ENCODE peak calls at places on chromosomes 2 and 18, in four cellular contexts. D is WTC11, B is K562, N is GM12878. S is an unnamed sample.

GRCh38 chr18:77084757-77085035 is 47.9 kb downstream of the MBP start:
- DNase-seq in B (no peak), N (no peak), D (no peak), S (no peak)

GRCh38 chr2:207167129-207167923 is 1.6 kb upstream of the KLF7 start:
- DNase-seq in B (no peak), D (no peak), N (no peak), S (no peak)

GRCh38 chr2:229445013-229445412 is 173.9 kb upstream of the PID1 start:
- DNase-seq in N (no peak), B (no peak), D (no peak), S (no peak)

GRCh38 chr2:239044336-239044735 is 196.5 kb downstream of the TWIST2 start:
- DNase-seq in N (no peak), D (no peak), B (no peak), S (no peak)

GRCh38 chr2:191632426-191632825 is 45.5 kb upstream of the NABP1 start:
- DNase-seq in D (no peak), B (no peak), N (no peak), S (no peak)

GRCh38 chr2:221553333-221553732 is 18.8 kb downstream of the EPHA4 start:
- DNase-seq in N (no peak), D (no peak), B (no peak), S (no peak)

GRCh38 chr2:152648336-152648735 is 68.9 kb downstream of the PRPF40A start:
- DNase-seq in N (no peak), D (no peak), B (no peak), S (no peak)

GRCh38 chr2:240582781-240583180 is 3.8 kb upstream of the CAPN10 start:
- DNase-seq in B (no peak), N (no peak), D (no peak), S (no peak)

GRCh38 chr2:197885587-197885986 is 81.2 kb downstream of the PLCL1 start:
- DNase-seq in N (no peak), B (no peak), D (no peak), S (no peak)

GRCh38 chr2:1651131-1652066 is 92.9 kb downstream of the PXDN start:
- DNase-seq in D (no peak), B (no peak), N (no peak), S (no peak)

GRCh38 chr2:207296265-207296948 is 130.7 kb upstream of the KLF7 start:
- DNase-seq in N (no peak), D (no peak), B (no peak), S (no peak)

GRCh38 chr18:48073231-48073930 is 142.9 kb upstream of the SMAD2 start:
- DNase-seq in N (no peak), B (no peak), D (no peak), S (peak; percentile 87)

GRCh38 chr2:231926180-231926741 is at the start of gene NPPC:
- DNase-seq in N (no peak), B (peak; percentile 67), D (peak; percentile 76), S (peak; percentile 93)

GRCh38 chr18:35042389-35043066 is 1.3 kb downstream of the MAPRE2 start:
- DNase-seq in D (no peak), N (no peak), B (peak; percentile 34), S (no peak)

GRCh38 chr2:102391530-102391929 is 31.4 kb upstream of the IL18RAP start:
- DNase-seq in N (peak; percentile 52), D (no peak), B (no peak), S (no peak)

GRCh38 chr2:152646775-152647174 is 70.5 kb downstream of the PRPF40A start:
- DNase-seq in B (no peak), D (no peak), N (no peak), S (no peak)

GRCh38 chr2:9768388-9768787 is 74.9 kb upstream of the TAF1B start:
- DNase-seq in N (no peak), D (peak; percentile 78), B (peak; percentile 57), S (no peak)

GRCh38 chr2:55231546-55232083 is 478 bp downstream of the CLHC1 start:
- DNase-seq in B (peak; percentile 46), N (no peak), D (no peak), S (no peak)
- TF ChIP-seq USF1 in B (no peak), N (no peak), D (no peak), S (no peak)

GRCh38 chr2:19073522-19073921 is 284.9 kb downstream of the OSR1 start:
- DNase-seq in N (no peak), B (no peak), D (peak; percentile 53), S (no peak)
- TF ChIP-seq USF1 in N (no peak), B (no peak), D (no peak), S (no peak)

GRCh38 chr18:25016666-25017065 is 335.3 kb downstream of the ZNF521 start:
- DNase-seq in B (no peak), N (no peak), D (peak; percentile 47), S (no peak)
- TF ChIP-seq USF1 in B (no peak), N (no peak), D (no peak), S (no peak)

GRCh38 chr2:37934591-37935513 is 9.8 kb downstream of the RMDN2 start:
- DNase-seq in N (peak; percentile 41), D (no peak), B (no peak), S (no peak)
- TF ChIP-seq USF1 in N (no peak), D (no peak), B (no peak), S (no peak)

GRCh38 chr18:45760443-45761036 is 36.6 kb downstream of the SLC14A1 start:
- DNase-seq in D (no peak), B (no peak), N (no peak), S (no peak)

GRCh38 chr18:45765740-45766139 is 41.8 kb downstream of the SLC14A1 start:
- DNase-seq in D (no peak), N (no peak), B (no peak), S (no peak)

GRCh38 chr18:45761512-45762114 is 37.6 kb downstream of the SLC14A1 start:
- DNase-seq in N (no peak), B (no peak), D (no peak), S (no peak)

GRCh38 chr18:45764000-45764686 is 40.2 kb downstream of the SLC14A1 start:
- DNase-seq in N (no peak), D (no peak), B (no peak), S (no peak)
- TF ChIP-seq USF1 in N (no peak), D (no peak), B (no peak), S (no peak)

DNA sequence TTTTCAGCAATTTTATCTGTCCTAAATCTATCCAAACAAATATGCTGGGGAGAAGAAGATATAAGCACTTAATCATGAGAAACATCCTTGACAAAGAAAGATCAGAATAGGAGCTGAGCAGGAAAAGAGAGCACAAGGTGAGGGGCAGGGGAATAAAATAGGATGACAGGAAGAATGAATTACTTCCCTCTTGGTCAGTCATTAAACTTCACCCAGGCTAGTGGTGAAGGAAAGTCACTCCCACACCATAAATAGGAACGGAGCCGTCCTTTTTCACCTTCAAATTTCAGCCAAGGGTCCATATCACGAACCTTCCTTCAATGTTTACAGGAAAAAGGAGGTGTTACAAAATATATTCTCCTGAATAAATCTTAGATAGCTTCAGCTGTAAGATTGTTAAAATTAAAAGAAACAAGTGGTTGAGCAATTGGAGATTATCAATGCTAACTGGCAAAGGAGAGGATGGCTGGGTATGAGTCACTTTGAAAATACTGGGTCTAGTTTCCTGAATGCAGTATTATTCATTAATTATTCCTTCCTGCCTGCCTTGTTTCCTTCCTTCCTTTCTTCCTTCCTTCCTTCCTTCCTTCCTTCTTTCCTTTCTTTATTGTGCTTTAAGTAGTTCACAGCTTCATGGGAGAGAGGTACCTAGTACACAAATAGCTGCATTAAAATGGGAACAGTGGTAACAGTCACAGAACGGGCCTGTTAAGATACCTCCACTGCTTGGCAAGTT is 292.3 kb upstream of the ID2 start:
- DNase-seq in N (no peak), B (no peak), D (no peak), S (no peak)
- TF ChIP-seq USF1 in N (no peak), B (no peak), D (no peak), S (no peak)

DNA sequence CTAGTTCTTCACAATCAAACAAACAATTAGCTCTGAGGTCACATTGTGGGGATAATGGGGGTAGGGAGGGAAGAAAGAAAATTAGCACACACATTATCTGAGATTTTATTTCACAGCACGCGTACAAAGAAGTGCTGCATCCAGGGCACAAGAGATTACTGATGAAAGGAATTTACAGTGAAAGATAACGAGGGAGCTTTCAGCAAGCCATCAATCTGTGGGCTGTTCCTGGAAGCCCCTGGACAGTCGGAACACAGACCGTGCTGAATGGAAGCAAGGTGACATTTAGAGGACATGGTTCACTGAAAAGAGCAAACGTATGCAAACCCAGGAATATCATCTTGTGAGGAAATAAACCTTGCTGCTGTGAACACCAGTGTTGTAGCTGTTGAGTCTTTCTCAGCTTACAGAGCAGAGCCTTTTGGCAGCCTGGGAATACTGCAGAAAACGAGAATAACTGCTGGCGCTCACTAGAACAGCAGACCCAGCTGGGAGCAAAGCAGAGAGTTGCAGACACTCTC is 63.2 kb downstream of the SCG2 start:
- DNase-seq in N (no peak), B (no peak), D (no peak), S (peak; percentile 27)
- TF ChIP-seq USF1 in N (no peak), B (no peak), D (no peak), S (no peak)

DNA sequence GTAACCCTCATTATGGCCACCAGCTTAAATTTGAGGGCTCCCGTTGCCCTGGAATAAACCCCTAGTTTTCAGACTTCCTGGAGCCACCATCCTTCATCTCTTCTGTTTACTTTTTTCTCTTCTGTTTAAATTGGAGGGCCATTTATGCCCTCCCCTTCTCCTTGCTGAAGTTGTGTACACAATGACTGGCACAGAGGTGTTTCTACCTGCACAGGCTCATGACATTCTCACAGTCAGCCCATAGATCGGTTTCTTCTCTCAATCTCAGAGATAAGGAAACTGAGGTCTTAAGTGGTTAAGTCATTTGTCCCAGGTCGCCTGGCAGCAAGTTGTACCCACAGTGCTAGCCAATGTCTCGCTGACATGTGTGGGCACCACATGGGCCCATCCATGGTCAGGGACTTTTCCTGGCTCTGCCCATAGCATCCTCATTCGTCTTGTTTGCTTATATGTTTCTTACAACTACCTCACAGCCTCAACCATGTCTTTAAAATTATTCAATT is 66.2 kb upstream of the ST3GAL5 start:
- DNase-seq in B (no peak), D (no peak), N (no peak), S (no peak)
- TF ChIP-seq USF1 in B (no peak), D (no peak), N (no peak), S (no peak)

DNA sequence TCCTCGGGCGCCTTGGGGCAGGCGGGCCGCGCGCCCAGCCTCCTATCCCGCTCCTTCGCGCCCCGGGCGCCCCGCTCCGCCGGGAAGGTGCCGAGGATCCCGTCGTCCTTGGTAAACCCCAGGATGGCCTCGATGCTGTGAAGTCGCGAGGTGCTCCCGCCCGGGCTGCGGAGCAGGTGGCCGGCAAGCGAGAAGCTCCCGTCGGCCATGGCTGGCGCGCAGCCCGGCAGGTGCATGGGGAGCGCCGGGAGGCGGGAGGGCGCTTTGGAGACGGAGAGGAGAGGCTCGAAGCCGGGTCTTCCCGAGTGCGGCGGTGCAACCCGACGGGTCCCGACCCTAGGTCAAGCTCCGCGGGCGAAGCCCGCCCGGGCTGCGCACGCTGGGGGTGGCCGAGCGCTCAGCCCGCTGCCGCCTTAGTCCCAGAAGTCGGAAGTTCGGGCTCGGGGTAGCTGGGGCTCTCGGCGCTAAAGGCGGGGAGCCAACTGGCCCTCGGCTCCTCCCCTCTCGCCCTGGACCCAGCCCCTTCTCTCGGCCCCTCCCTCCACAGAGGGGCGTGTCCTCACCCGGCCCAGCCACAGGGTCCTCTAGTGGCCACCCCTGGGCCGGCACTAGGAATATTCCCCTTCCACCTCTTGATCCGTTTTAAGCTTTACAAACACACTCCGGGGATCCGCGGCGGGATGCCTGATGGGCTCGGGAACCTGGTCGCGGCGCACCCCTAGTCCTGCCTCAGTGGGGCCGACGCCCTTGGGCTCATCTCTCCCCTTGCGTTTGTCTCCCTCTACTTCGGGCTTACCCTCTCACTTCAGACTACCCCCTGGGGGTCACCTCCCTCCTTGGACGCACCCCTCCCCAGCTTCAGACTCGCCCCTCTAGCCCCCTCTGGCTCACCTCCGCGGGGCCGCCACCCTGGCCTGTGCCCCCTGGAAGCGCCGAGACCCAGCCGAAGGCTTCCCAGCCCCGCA is at the start of gene RAX:
- DNase-seq in N (no peak), D (peak; percentile 94), B (peak; percentile 79), S (peak; percentile 94)
- TF ChIP-seq USF1 in N (no peak), D (peak; percentile 80), B (no peak), S (no peak)

S was measured in SK-N-SH.